ENCODE peak calls at places on chromosomes 4 and X, in four cellular contexts. P, I, H and W are unnamed samples. For H3K9me3 and H3K4me1, the result is how much of the 10 kb centered on the place peaks cover.

GRCh38 chrX:63350551-63350950 is 581 bp downstream of the SPIN4 start:
- DNase-seq in I (peak), P (peak), H (peak), W (peak)

GRCh38 chr4:25938251-25939186 is 24.5 kb downstream of the SMIM20 start:
- DNase-seq in H (no peak), P (no peak), I (no peak), W (no peak)

GRCh38 chr4:152936446-152937279 is 540 bp downstream of the FHDC1 start:
- DNase-seq in P (no peak), H (peak), I (peak), W (peak)

GRCh38 chrX:16592194-16592770 is 57.7 kb upstream of the S100G start:
- DNase-seq in H (no peak), I (no peak), P (no peak), W (no peak)

GRCh38 chr4:123505457-123506310 is 109.1 kb downstream of the SPRY1 start:
- DNase-seq in I (peak), H (peak), P (peak), W (peak)

GRCh38 chrX:72712094-72712755 is 1.9 kb downstream of the PHKA1 start:
- DNase-seq in H (peak), I (no peak), P (no peak), W (no peak)

GRCh38 chr4:111630705-111631104 is 514.5 kb upstream of the FAM241A start:
- DNase-seq in H (no peak), I (peak), P (no peak), W (no peak)

GRCh38 chrX:46961574-46962279 is 49.5 kb downstream of the JADE3 start:
- DNase-seq in I (no peak), H (no peak), P (no peak), W (no peak)

GRCh38 chrX:134469481-134469880 is 9.5 kb downstream of the HPRT1 start:
- DNase-seq in I (no peak), H (no peak), P (no peak), W (no peak)

GRCh38 chr4:44678094-44679023 is at the start of gene GUF1:
- DNase-seq in P (peak), H (peak), I (peak), W (peak)

GRCh38 chr4:139015948-139016451 is 419 bp downstream of the NOCT start:
- DNase-seq in H (peak), I (peak), P (no peak), W (peak)

GRCh38 chr4:153418114-153418513 is 48.0 kb upstream of the TMEM131L start:
- DNase-seq in I (no peak), H (no peak), P (no peak), W (no peak)

GRCh38 chr4:32140636-32141035 is 1420.5 kb downstream of the PCDH7 start:
- DNase-seq in P (peak), H (no peak), I (no peak), W (no peak)

GRCh38 chrX:130691576-130691975 is 211.4 kb downstream of the ENOX2 start:
- DNase-seq in I (no peak), P (peak), H (no peak), W (no peak)

GRCh38 chrX:20026278-20026677 is 35.4 kb upstream of the BCLAF3 start:
- DNase-seq in P (no peak), H (no peak), I (no peak), W (no peak)

GRCh38 chrX:21528076-21528475 is 130.1 kb downstream of the KLHL34 start:
- DNase-seq in I (no peak), H (no peak), P (no peak), W (no peak)

GRCh38 chr4:22614114-22614513 is 78.6 kb upstream of the GBA3 start:
- DNase-seq in I (no peak), P (no peak), H (no peak), W (no peak)

GRCh38 chr4:8771666-8772065 is 100.0 kb downstream of the HMX1 start:
- DNase-seq in P (no peak), H (no peak), I (no peak), W (peak)

GRCh38 chr4:4555916-4556315 is 14.1 kb upstream of the STX18 start:
- DNase-seq in H (no peak), P (peak), I (no peak), W (no peak)

GRCh38 chr4:89829470-89830138 is 7.4 kb downstream of the SNCA start:
- DNase-seq in H (no peak), P (no peak), I (no peak), W (no peak)

GRCh38 chr4:2802618-2803531 is 10.0 kb downstream of the SH3BP2 start:
- DNase-seq in P (no peak), I (no peak), H (no peak), W (no peak)

GRCh38 chr4:47118192-47118879 is 87.0 kb downstream of the GABRB1 start:
- DNase-seq in I (no peak), H (no peak), P (no peak), W (no peak)

GRCh38 chrX:40273356-40274050 is 175.7 kb upstream of the BCOR start:
- DNase-seq in H (peak), I (peak), P (no peak), W (peak)

GRCh38 chrX:151974336-151975227 is at the start of gene GABRE:
- DNase-seq in I (peak), P (no peak), H (peak), W (no peak)

GRCh38 chr4:140103676-140104075 is 50.3 kb downstream of the MAML3 start:
- DNase-seq in P (peak), H (no peak), I (no peak), W (no peak)

GRCh38 chrX:43582540-43582913 is 73.6 kb upstream of the MAOA start:
- DNase-seq in I (no peak), P (no peak), H (no peak), W (no peak)

GRCh38 chrX:13387656-13388421 is 68.0 kb upstream of the ATXN3L start:
- DNase-seq in H (no peak), P (no peak), I (no peak), W (no peak)

GRCh38 chr4:72326692-72327632 is 242.1 kb downstream of the ADAMTS3 start:
- DNase-seq in P (no peak), H (peak), I (peak), W (peak)

GRCh38 chr4:113383111-113383785 is 333.8 kb downstream of the ANK2 start:
- DNase-seq in I (no peak), H (no peak), P (no peak), W (no peak)

GRCh38 chr4:1985287-1985686 is 23.5 kb downstream of the NELFA start:
- DNase-seq in P (no peak), H (no peak), I (no peak), W (no peak)

GRCh38 chrX:135454816-135455215 is 33.1 kb downstream of the SMIM10L2A start:
- DNase-seq in H (no peak), P (no peak), I (no peak), W (no peak)

GRCh38 chr4:107719211-107719926 is 665 bp downstream of the PAPSS1 start:
- DNase-seq in H (peak), I (no peak), P (no peak), W (no peak)

DNA sequence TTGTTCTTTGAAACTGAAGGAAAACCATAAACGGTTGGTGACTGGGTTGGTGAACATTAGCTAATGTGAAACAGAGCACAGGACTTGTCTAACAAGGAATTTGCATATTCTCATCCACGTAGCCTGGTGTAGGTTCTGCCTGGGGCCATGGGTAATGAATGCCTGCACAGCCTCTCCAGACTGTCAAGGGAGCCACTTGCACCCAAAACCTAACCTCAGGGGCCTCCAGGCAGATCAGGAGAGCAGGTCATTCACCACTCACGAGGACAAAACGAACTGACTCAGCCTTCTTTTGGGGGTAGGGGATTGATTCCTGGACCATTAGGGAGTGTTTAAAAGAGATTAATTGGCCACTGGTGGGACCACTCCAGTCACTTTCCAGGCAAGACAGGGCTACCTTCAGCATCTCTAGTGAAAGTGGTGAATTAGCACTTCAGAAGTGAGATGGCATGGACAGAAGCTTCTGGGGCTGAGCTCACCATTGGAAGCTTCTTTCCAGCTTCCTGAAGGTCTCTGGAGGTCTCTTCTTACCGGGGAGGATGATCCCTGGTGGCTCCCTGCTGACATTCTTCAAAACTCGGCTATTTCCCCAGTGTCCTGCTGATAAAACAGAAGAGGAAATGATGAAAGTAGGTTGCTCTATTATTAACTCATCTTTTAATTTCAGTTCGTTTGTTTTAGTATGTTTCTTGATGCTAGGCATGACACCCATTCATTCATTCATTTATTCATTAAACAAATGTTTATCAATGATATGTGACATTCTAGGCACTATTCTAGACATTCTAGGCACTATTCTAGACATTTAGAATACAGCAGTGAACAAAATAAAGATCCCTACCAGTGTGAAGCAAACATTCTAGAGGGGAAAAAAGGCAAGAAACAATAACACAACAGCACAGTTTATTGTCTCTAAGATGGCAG is 104.5 kb upstream of the LNX1 start:
- DNase-seq in H (no peak), P (no peak), I (no peak), W (no peak)
- H3K9me3 ChIP-seq in H (under half), P (under half), I (under half), W (under half)

GRCh38 chr4:94540476-94540875 is 88.7 kb downstream of the PDLIM5 start:
- DNase-seq in I (no peak), H (no peak), P (peak), W (no peak)

GRCh38 chr4:94544811-94545210 is 93.1 kb downstream of the PDLIM5 start:
- DNase-seq in P (peak), H (no peak), I (no peak), W (no peak)

GRCh38 chr4:94546949-94547348 is 95.2 kb downstream of the PDLIM5 start:
- DNase-seq in I (no peak), H (no peak), P (no peak), W (no peak)

GRCh38 chr4:94548571-94548970 is 96.8 kb downstream of the PDLIM5 start:
- DNase-seq in H (peak), I (peak), P (peak), W (no peak)

GRCh38 chr4:94545296-94545695 is 93.6 kb downstream of the PDLIM5 start:
- DNase-seq in P (peak), I (no peak), H (no peak), W (no peak)
- H3K4me1 ChIP-seq in P (half or more), I (under half), H (under half), W (under half)

DNA sequence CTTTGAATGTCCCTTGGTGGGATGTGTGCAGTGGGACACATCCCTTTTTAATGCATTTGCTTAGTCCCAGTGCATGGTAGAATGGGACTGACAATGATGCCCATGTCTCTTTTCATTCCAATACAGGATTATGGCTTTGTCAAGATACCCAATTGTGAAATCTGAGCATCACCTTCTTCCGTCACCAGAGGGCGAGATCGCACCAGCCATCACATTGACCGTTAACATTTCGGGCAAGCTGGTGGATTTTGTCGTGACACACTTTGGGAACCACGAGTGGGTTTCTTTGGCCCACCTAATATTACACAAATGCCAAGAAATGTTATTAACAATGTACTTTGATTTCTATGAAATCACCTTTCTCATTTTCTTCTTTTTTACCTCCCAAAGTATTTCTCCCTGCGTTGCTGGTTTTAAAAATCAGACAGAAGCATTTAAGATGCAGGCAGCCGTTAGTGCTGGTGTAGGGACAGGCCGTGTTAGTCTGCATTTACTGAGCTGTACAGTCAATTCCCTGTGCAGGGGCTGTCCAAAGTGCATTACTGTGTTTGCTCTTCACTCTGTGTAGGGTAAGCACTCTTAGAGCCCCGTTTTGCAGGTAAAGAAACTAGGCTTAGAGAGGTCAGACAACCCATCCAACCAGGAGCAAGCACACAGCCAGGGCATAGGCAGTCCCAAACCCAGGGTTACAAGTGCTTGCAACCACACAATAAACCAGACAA is 46.5 kb downstream of the CWH43 start:
- DNase-seq in P (no peak), I (no peak), H (peak), W (peak)
- TF ChIP-seq CTCF in P (peak), I (peak), H (peak), W (peak)

GRCh38 chr4:453267-453666 is 45.7 kb downstream of the ZNF721 start:
- DNase-seq in H (no peak), I (no peak), P (no peak), W (no peak)
- H3K9me3 ChIP-seq in H (under half), I (under half), P (half or more), W (under half)

GRCh38 chrX:29491659-29492058 is 723.7 kb upstream of the MAGEB2 start:
- DNase-seq in P (no peak), H (no peak), I (no peak), W (no peak)

GRCh38 chrX:29490606-29491005 is 724.8 kb upstream of the MAGEB2 start:
- DNase-seq in I (no peak), P (no peak), H (no peak), W (no peak)

GRCh38 chrX:29487214-29487613 is 728.1 kb upstream of the MAGEB2 start:
- DNase-seq in P (no peak), H (no peak), I (no peak), W (no peak)

GRCh38 chrX:29488919-29489318 is 726.4 kb upstream of the MAGEB2 start:
- DNase-seq in H (no peak), I (no peak), P (no peak), W (no peak)

DNA sequence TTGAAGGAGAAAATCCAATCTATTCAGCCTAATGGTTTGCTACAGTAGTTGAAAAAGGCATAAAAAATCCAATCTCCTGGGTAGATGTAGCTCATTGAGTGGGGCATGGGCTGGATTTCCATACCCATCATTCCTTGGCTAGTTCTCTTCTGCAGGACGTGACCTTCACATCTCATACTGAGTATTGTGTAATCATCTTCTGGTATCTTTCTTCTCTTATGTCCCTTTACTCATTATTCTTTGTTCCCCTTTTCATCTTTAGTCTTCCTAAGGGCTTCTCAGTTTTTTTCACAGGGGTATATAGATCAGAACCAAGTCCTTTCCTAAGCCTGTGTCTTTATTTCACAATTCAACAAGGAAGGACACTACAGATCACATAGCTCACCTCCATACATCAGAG is 727.6 kb upstream of the MAGEB2 start:
- DNase-seq in I (no peak), P (no peak), H (no peak), W (no peak)
- H3K4me1 ChIP-seq in I (under half), P (under half), H (under half), W (under half)

GRCh38 chrX:140697618-140698017 is 11.9 kb upstream of the LINC00632 start:
- DNase-seq in P (no peak), I (no peak), H (no peak), W (no peak)

DNA sequence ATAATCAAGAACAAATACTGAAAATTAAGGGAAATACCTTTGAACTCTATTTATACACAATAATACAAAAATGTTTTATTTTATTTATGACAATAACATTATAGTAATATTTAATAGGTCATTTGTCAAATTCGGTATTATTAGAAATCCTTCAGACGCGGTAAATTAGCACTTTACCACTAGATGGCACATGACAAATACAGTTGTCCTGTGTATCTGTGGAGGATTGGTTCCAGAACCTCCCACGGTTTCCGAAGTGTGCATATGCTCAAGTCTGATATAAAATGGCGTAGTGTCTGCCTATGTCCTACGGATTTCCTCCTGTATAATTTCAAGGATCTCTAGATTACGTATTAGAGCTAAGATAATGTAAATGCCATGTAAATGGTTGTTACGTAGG is 8.1 kb upstream of the LINC00632 start:
- DNase-seq in P (no peak), I (peak), H (no peak), W (peak)
- TF ChIP-seq CTCF in P (peak), I (peak), H (no peak), W (peak)